ENCODE peak calls at places on chromosomes 12 and 14, in ten cellular contexts. M is HepG2, B is endothelial cell of umbilical vein, U is mammary epithelial cell, Z is fibroblast of lung, E is neural progenitor cell, Y is HCT116, J is A673, K is K562, I is MM.1S. D is an unnamed sample.

GRCh38 chr12:111775205-111776193 is 8.8 kb downstream of the ALDH2 start:
- DNase-seq in M (peak; percentile 80), B (peak; percentile 98), U (peak; percentile 39), Z (peak; percentile 93), E (no peak), Y (no peak), J (no peak), K (peak; percentile 77), I (no peak), D (peak; percentile 72)

GRCh38 chr14:90107789-90108188 is 46.0 kb downstream of the KCNK13 start:
- DNase-seq in M (no peak), B (no peak), U (no peak), Z (no peak), E (no peak), Y (no peak), J (no peak), K (no peak), I (no peak), D (no peak)

GRCh38 chr12:93318720-93319522 is 58.8 kb upstream of the NUDT4 start:
- DNase-seq in M (no peak), B (no peak), U (no peak), Z (peak; percentile 79), E (peak; percentile 13), Y (no peak), J (peak; percentile 75), K (no peak), I (no peak), D (no peak)

GRCh38 chr12:19435831-19436497 is 3.3 kb upstream of the AEBP2 start:
- DNase-seq in M (no peak), B (no peak), U (no peak), Z (no peak), E (no peak), Y (no peak), J (no peak), K (no peak), I (no peak), D (no peak)

GRCh38 chr12:64679487-64679983 is 69.2 kb downstream of the RASSF3 start:
- DNase-seq in M (no peak), B (peak; percentile 92), U (peak; percentile 92), Z (peak; percentile 84), E (no peak), Y (peak; percentile 74), J (peak; percentile 89), K (peak; percentile 69), I (no peak), D (peak; percentile 74)

GRCh38 chr14:93706360-93706955 is 81.8 kb downstream of the PRIMA1 start:
- DNase-seq in M (no peak), B (no peak), U (no peak), Z (no peak), E (no peak), Y (no peak), J (no peak), K (no peak), I (no peak), D (no peak)

GRCh38 chr12:109196332-109196731 is 79.9 kb downstream of the ACACB start:
- DNase-seq in M (no peak), B (no peak), U (no peak), Z (no peak), E (no peak), Y (no peak), J (no peak), K (no peak), I (no peak), D (no peak)

GRCh38 chr14:88269816-88270416 is 53.2 kb downstream of the KCNK10 start:
- DNase-seq in M (no peak), B (no peak), U (no peak), Z (no peak), E (peak; percentile 11), Y (no peak), J (no peak), K (no peak), I (no peak), D (no peak)

DNA sequence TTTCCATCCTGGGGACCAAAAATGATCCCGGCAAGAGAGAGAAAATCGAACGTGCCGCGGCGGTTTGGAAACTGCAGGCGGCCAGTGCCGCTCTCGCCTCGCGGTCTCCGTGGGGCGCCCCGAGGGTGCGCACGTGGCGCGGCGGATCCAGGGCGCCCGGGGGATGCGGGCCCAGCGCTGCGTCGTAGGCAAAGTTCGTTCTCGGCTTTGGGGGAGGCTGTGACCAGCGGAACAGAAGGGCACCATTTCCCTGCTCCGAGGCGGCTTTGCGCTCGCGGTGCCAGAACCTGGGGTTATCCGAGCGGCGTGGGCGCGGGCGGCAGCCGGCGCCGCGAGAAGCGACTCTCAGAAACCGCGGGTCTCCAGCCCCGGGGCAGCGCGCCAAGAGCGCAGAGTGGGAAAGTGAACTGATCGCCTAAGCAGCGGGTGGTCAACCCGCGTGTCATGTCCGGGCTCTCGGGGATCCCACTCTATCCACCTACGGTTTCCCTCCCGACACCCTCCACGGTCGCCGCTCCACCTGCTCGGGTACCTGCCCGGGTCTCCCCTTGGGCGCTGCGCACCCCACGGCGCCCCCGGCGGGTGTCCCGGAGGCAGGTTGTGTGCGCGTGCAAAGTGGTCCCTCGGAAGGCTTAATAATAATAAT is 1.1 kb downstream of the ESRRB start:
- DNase-seq in M (no peak), B (no peak), U (no peak), Z (no peak), E (peak; percentile 40), Y (no peak), J (no peak), K (no peak), I (no peak), D (no peak)
- TF ChIP-seq EZH2 in M (peak; percentile 21), B (peak; percentile 90), U (no peak), Z (peak; percentile 82), E (peak; percentile 99), Y (no peak), J (peak; percentile 94), K (no peak), I (no peak), D (peak; percentile 84)

DNA sequence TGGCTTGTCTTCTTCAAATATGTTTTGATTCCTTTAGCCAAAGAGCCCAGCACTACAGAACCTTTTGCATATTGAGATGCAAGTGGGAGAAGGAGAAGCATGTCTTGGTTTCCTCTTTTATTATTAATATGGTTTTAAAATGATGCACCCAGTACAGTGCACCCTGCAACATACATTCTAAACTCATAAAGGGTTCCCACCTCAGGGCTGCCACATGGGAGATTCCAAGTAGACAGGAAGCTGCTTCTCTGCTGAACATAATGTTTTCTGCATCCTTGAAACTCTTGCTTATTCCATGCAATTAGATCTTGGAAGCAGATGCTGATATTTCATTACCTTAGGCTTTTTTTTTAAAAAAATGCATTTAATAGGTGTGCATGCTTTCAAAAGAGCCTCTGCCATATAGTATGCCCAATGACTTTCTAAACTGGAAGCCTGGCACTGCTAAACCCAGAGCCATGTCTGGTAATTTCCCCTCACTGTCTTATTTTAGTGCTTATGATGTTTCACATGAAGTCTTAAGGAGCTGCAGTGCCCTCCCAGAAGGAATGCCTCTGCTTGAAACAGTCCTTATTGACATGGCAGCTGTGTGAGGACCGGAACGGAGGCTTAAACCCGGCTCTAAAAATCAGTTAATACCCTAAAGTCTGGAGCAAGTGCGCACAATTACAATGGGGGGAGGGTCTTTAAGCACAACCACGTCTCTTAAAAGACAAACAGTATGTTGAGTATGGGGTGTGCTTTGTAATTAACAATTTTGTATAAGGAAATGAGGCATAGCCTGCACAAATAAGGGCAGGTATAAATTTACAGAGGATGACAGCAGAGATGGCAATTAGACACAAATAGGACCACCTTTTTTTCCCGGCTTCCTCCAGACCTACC is 2.0 kb upstream of the SIX1 start:
- DNase-seq in M (no peak), B (no peak), U (no peak), Z (no peak), E (peak; percentile 63), Y (no peak), J (no peak), K (no peak), I (no peak), D (no peak)
- TF ChIP-seq EZH2 in M (no peak), B (no peak), U (peak; percentile 41), Z (no peak), E (no peak), Y (no peak), J (no peak), K (no peak), I (no peak), D (no peak)

GRCh38 chr14:101350710-101351109 is 210.6 kb upstream of the DIO3 start:
- DNase-seq in M (no peak), B (no peak), U (no peak), Z (no peak), E (no peak), Y (no peak), J (no peak), K (no peak), I (no peak), D (no peak)

GRCh38 chr14:101350021-101350420 is 211.3 kb upstream of the DIO3 start:
- DNase-seq in M (no peak), B (no peak), U (no peak), Z (no peak), E (no peak), Y (no peak), J (no peak), K (no peak), I (no peak), D (no peak)

GRCh38 chr14:101351146-101351545 is 210.1 kb upstream of the DIO3 start:
- DNase-seq in M (no peak), B (no peak), U (no peak), Z (no peak), E (no peak), Y (no peak), J (no peak), K (no peak), I (no peak), D (no peak)

GRCh38 chr14:101347893-101348777 is 213.2 kb upstream of the DIO3 start:
- DNase-seq in M (no peak), B (no peak), U (no peak), Z (no peak), E (no peak), Y (no peak), J (no peak), K (no peak), I (no peak), D (no peak)

DNA sequence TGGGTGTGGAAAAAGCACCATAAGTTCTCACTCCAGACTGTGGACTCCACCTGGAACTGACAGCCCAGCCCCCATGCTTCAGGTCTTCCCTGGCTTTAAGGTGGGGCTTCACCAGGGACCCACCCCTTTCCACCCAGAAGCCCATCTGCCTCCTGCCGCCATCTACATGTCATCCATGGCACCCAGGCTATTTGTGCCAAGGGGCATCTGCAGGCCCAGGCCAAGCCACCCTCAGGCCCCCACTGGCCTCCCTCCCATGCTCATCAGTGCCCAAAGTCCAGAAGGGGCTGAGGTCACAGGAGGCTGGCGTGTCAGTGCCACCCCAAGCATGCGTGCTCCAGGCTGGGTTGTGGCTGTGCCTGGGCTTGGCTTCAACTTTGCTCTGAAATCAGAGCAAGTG is 212.2 kb upstream of the DIO3 start:
- DNase-seq in M (no peak), B (no peak), U (no peak), Z (no peak), E (no peak), Y (no peak), J (no peak), K (no peak), I (no peak), D (no peak)
- TF ChIP-seq EZH2 in M (no peak), B (no peak), U (no peak), Z (no peak), E (no peak), Y (no peak), J (no peak), K (no peak), I (no peak), D (no peak)

GRCh38 chr12:57619434-57620244 is 8.4 kb downstream of the ARHGEF25 start:
- DNase-seq in M (no peak), B (no peak), U (no peak), Z (no peak), E (peak; percentile 69), Y (no peak), J (no peak), K (no peak), I (no peak), D (no peak)

GRCh38 chr12:57620936-57621496 is 9.8 kb downstream of the ARHGEF25 start:
- DNase-seq in M (no peak), B (no peak), U (no peak), Z (no peak), E (peak; percentile 56), Y (no peak), J (no peak), K (no peak), I (no peak), D (no peak)

GRCh38 chr12:57618966-57619433 is 7.8 kb downstream of the ARHGEF25 start:
- DNase-seq in M (no peak), B (no peak), U (no peak), Z (no peak), E (no peak), Y (no peak), J (no peak), K (no peak), I (no peak), D (no peak)

GRCh38 chr12:57621497-57622292 is 10.5 kb downstream of the ARHGEF25 start:
- DNase-seq in M (no peak), B (peak; percentile 52), U (no peak), Z (no peak), E (peak; percentile 81), Y (peak; percentile 15), J (peak; percentile 61), K (peak; percentile 87), I (peak; percentile 40), D (no peak)

GRCh38 chr12:57620245-57620935 is 9.2 kb downstream of the ARHGEF25 start:
- DNase-seq in M (no peak), B (no peak), U (no peak), Z (no peak), E (no peak), Y (no peak), J (no peak), K (no peak), I (no peak), D (no peak)
- TF ChIP-seq EZH2 in M (peak; percentile 43), B (no peak), U (no peak), Z (no peak), E (no peak), Y (no peak), J (no peak), K (no peak), I (no peak), D (no peak)

D was measured in astrocyte.